ENCODE peak calls at places on chromosomes 7 and 10, in four cellular contexts. V, N, S and F are unnamed samples.

GRCh38 chr10:102268333-102268999 is 23.1 kb downstream of the GBF1 start:
- DNase-seq in V (no peak), S (no peak), N (no peak), F (no peak)

GRCh38 chr7:51297986-51298385 is 18.6 kb downstream of the COBL start:
- DNase-seq in S (no peak), N (no peak), V (no peak), F (no peak)

GRCh38 chr10:17003666-17004065 is 125.9 kb downstream of the CUBN start:
- DNase-seq in V (no peak), S (no peak), N (no peak), F (no peak)

GRCh38 chr7:157267516-157267915 is 69.3 kb upstream of the DNAJB6 start:
- DNase-seq in V (no peak), N (peak), S (no peak), F (no peak)

GRCh38 chr7:4833691-4834600 is 27.9 kb downstream of the PAPOLB start:
- DNase-seq in V (no peak), S (no peak), N (peak), F (no peak)

GRCh38 chr7:43904533-43905208 is 1.7 kb downstream of the URGCP start:
- DNase-seq in V (no peak), S (no peak), N (no peak), F (no peak)

GRCh38 chr7:100132697-100133137 is 6.0 kb downstream of the MBLAC1 start:
- DNase-seq in N (no peak), V (peak), S (no peak), F (peak)

GRCh38 chr10:6046458-6047325 is 15.5 kb downstream of the IL2RA start:
- DNase-seq in V (no peak), N (peak), S (no peak), F (no peak)

GRCh38 chr10:813286-813685 is 118.2 kb downstream of the LARP4B start:
- DNase-seq in V (no peak), S (no peak), N (no peak), F (no peak)

GRCh38 chr7:112452102-112452888 is 2.0 kb downstream of the IFRD1 start:
- DNase-seq in V (no peak), N (peak), S (peak), F (no peak)

GRCh38 chr7:144132262-144132661 is 9.3 kb downstream of the OR2A14 start:
- DNase-seq in V (no peak), N (no peak), S (no peak), F (no peak)